ENCODE peak calls at places on chromosomes 1 and 21, in eight cellular contexts. One of them, this sample, is unnamed.

GRCh38 chr1:52469108-52469507 is 64.7 kb downstream of the PRPF38A start:
- DNase-seq in ovary: no peak
- DNase-seq in fibroblast of villous mesenchyme: no peak
- DNase-seq in neural progenitor cell: no peak
- DNase-seq in IMR-90: no peak
- DNase-seq in astrocyte: no peak
- DNase-seq in AG04450: no peak
- DNase-seq in heart left ventricle: no peak
- DNase-seq in this sample: no peak

GRCh38 chr1:29752141-29752540 is 515.8 kb downstream of the PTPRU start:
- DNase-seq in IMR-90: no peak
- DNase-seq in fibroblast of villous mesenchyme: no peak
- DNase-seq in neural progenitor cell: peak
- DNase-seq in astrocyte: no peak
- DNase-seq in heart left ventricle: peak
- DNase-seq in AG04450: no peak
- DNase-seq in ovary: no peak
- DNase-seq in this sample: no peak

GRCh38 chr1:219120625-219121544 is 52.8 kb upstream of the LYPLAL1 start:
- DNase-seq in neural progenitor cell: no peak
- DNase-seq in AG04450: peak
- DNase-seq in IMR-90: peak
- DNase-seq in fibroblast of villous mesenchyme: peak
- DNase-seq in ovary: peak
- DNase-seq in astrocyte: peak
- DNase-seq in heart left ventricle: peak
- DNase-seq in this sample: peak

GRCh38 chr1:230682882-230683610 is 30.9 kb downstream of the AGT start:
- DNase-seq in AG04450: peak
- DNase-seq in heart left ventricle: no peak
- DNase-seq in fibroblast of villous mesenchyme: no peak
- DNase-seq in astrocyte: peak
- DNase-seq in ovary: no peak
- DNase-seq in IMR-90: peak
- DNase-seq in neural progenitor cell: no peak
- DNase-seq in this sample: peak

GRCh38 chr1:225811622-225812487 is 1.9 kb downstream of the EPHX1 start:
- DNase-seq in neural progenitor cell: peak
- DNase-seq in AG04450: no peak
- DNase-seq in fibroblast of villous mesenchyme: no peak
- DNase-seq in astrocyte: no peak
- DNase-seq in heart left ventricle: no peak
- DNase-seq in ovary: no peak
- DNase-seq in IMR-90: no peak
- DNase-seq in this sample: no peak

GRCh38 chr1:5950994-5951749 is 41.1 kb downstream of the NPHP4 start:
- DNase-seq in neural progenitor cell: no peak
- DNase-seq in astrocyte: no peak
- DNase-seq in IMR-90: no peak
- DNase-seq in heart left ventricle: no peak
- DNase-seq in ovary: no peak
- DNase-seq in AG04450: no peak
- DNase-seq in fibroblast of villous mesenchyme: no peak
- DNase-seq in this sample: no peak

GRCh38 chr21:15992171-15992570 is 262.4 kb downstream of the USP25 start:
- DNase-seq in neural progenitor cell: no peak
- DNase-seq in IMR-90: peak
- DNase-seq in astrocyte: no peak
- DNase-seq in ovary: no peak
- DNase-seq in heart left ventricle: no peak
- DNase-seq in fibroblast of villous mesenchyme: no peak
- DNase-seq in AG04450: no peak
- DNase-seq in this sample: no peak

GRCh38 chr21:35509004-35509704 is 460.1 kb upstream of the RUNX1 start:
- DNase-seq in AG04450: no peak
- DNase-seq in neural progenitor cell: no peak
- DNase-seq in ovary: no peak
- DNase-seq in IMR-90: no peak
- DNase-seq in fibroblast of villous mesenchyme: no peak
- DNase-seq in heart left ventricle: peak
- DNase-seq in astrocyte: no peak
- DNase-seq in this sample: no peak

GRCh38 chr1:48049823-48050539 is 52.8 kb upstream of the TRABD2B start:
- DNase-seq in ovary: no peak
- DNase-seq in IMR-90: no peak
- DNase-seq in neural progenitor cell: no peak
- DNase-seq in heart left ventricle: no peak
- DNase-seq in AG04450: no peak
- DNase-seq in fibroblast of villous mesenchyme: peak
- DNase-seq in astrocyte: no peak
- DNase-seq in this sample: no peak

GRCh38 chr21:28655471-28655870 is 337.2 kb downstream of the LTN1 start:
- DNase-seq in fibroblast of villous mesenchyme: no peak
- DNase-seq in heart left ventricle: no peak
- DNase-seq in neural progenitor cell: no peak
- DNase-seq in IMR-90: no peak
- DNase-seq in AG04450: no peak
- DNase-seq in ovary: no peak
- DNase-seq in astrocyte: peak
- DNase-seq in this sample: no peak

GRCh38 chr1:58670200-58670599 is 29.7 kb downstream of the MYSM1 start:
- DNase-seq in AG04450: no peak
- DNase-seq in IMR-90: no peak
- DNase-seq in ovary: no peak
- DNase-seq in neural progenitor cell: no peak
- DNase-seq in astrocyte: no peak
- DNase-seq in fibroblast of villous mesenchyme: no peak
- DNase-seq in heart left ventricle: no peak
- DNase-seq in this sample: no peak

GRCh38 chr1:89705901-89706699 is 73.2 kb downstream of the LRRC8C start:
- DNase-seq in heart left ventricle: no peak
- DNase-seq in astrocyte: no peak
- DNase-seq in AG04450: no peak
- DNase-seq in IMR-90: peak
- DNase-seq in neural progenitor cell: no peak
- DNase-seq in fibroblast of villous mesenchyme: no peak
- DNase-seq in ovary: no peak
- DNase-seq in this sample: no peak

GRCh38 chr1:109628540-109629321 is 9.1 kb downstream of the AMPD2 start:
- DNase-seq in astrocyte: peak
- DNase-seq in heart left ventricle: no peak
- DNase-seq in neural progenitor cell: no peak
- DNase-seq in fibroblast of villous mesenchyme: no peak
- DNase-seq in IMR-90: peak
- DNase-seq in ovary: no peak
- DNase-seq in AG04450: no peak
- DNase-seq in this sample: no peak

GRCh38 chr1:186715887-186716809 is 35.9 kb upstream of the PTGS2 start:
- DNase-seq in AG04450: no peak
- DNase-seq in astrocyte: no peak
- DNase-seq in neural progenitor cell: no peak
- DNase-seq in heart left ventricle: no peak
- DNase-seq in ovary: no peak
- DNase-seq in fibroblast of villous mesenchyme: peak
- DNase-seq in IMR-90: peak
- DNase-seq in this sample: peak

GRCh38 chr1:228876187-228876586 is 140.9 kb downstream of the RHOU start:
- DNase-seq in ovary: no peak
- DNase-seq in astrocyte: no peak
- DNase-seq in heart left ventricle: no peak
- DNase-seq in AG04450: no peak
- DNase-seq in IMR-90: no peak
- DNase-seq in fibroblast of villous mesenchyme: no peak
- DNase-seq in neural progenitor cell: no peak
- DNase-seq in this sample: no peak

GRCh38 chr1:98651116-98651625 is 10.3 kb upstream of the SNX7 start:
- DNase-seq in ovary: no peak
- DNase-seq in astrocyte: no peak
- DNase-seq in fibroblast of villous mesenchyme: no peak
- DNase-seq in IMR-90: no peak
- DNase-seq in neural progenitor cell: peak
- DNase-seq in heart left ventricle: no peak
- DNase-seq in AG04450: no peak
- DNase-seq in this sample: no peak

GRCh38 chr1:51679435-51679834 is 62.5 kb downstream of the OSBPL9 start:
- DNase-seq in heart left ventricle: no peak
- DNase-seq in IMR-90: peak
- DNase-seq in fibroblast of villous mesenchyme: no peak
- DNase-seq in ovary: no peak
- DNase-seq in astrocyte: peak
- DNase-seq in AG04450: no peak
- DNase-seq in neural progenitor cell: no peak
- DNase-seq in this sample: no peak

GRCh38 chr1:27392778-27393635 is 585 bp downstream of the GPR3 start:
- DNase-seq in neural progenitor cell: peak
- DNase-seq in ovary: no peak
- DNase-seq in fibroblast of villous mesenchyme: no peak
- DNase-seq in heart left ventricle: no peak
- DNase-seq in IMR-90: no peak
- DNase-seq in astrocyte: no peak
- DNase-seq in AG04450: no peak
- DNase-seq in this sample: no peak
- TF ChIP-seq CTCF in neural progenitor cell: peak
- TF ChIP-seq CTCF in ovary: no peak
- TF ChIP-seq CTCF in fibroblast of villous mesenchyme: peak
- TF ChIP-seq CTCF in heart left ventricle: no peak
- TF ChIP-seq CTCF in IMR-90: peak
- TF ChIP-seq CTCF in astrocyte: no peak
- TF ChIP-seq CTCF in AG04450: peak
- TF ChIP-seq CTCF in this sample: peak

GRCh38 chr21:27033467-27033866 is 66.6 kb upstream of the ADAMTS5 start:
- DNase-seq in heart left ventricle: no peak
- DNase-seq in AG04450: no peak
- DNase-seq in IMR-90: no peak
- DNase-seq in neural progenitor cell: no peak
- DNase-seq in astrocyte: no peak
- DNase-seq in fibroblast of villous mesenchyme: no peak
- DNase-seq in ovary: peak
- DNase-seq in this sample: no peak

GRCh38 chr21:27034796-27035195 is 67.9 kb upstream of the ADAMTS5 start:
- DNase-seq in neural progenitor cell: no peak
- DNase-seq in astrocyte: no peak
- DNase-seq in IMR-90: no peak
- DNase-seq in heart left ventricle: no peak
- DNase-seq in AG04450: no peak
- DNase-seq in fibroblast of villous mesenchyme: no peak
- DNase-seq in ovary: no peak
- DNase-seq in this sample: no peak

GRCh38 chr21:27036736-27037301 is 69.9 kb upstream of the ADAMTS5 start:
- DNase-seq in IMR-90: peak
- DNase-seq in fibroblast of villous mesenchyme: peak
- DNase-seq in neural progenitor cell: no peak
- DNase-seq in ovary: no peak
- DNase-seq in astrocyte: no peak
- DNase-seq in heart left ventricle: peak
- DNase-seq in AG04450: no peak
- DNase-seq in this sample: no peak

GRCh38 chr21:27040738-27041137 is 73.8 kb upstream of the ADAMTS5 start:
- DNase-seq in IMR-90: no peak
- DNase-seq in neural progenitor cell: no peak
- DNase-seq in ovary: no peak
- DNase-seq in fibroblast of villous mesenchyme: no peak
- DNase-seq in heart left ventricle: no peak
- DNase-seq in astrocyte: no peak
- DNase-seq in AG04450: no peak
- DNase-seq in this sample: no peak

GRCh38 chr21:27035791-27036190 is 68.9 kb upstream of the ADAMTS5 start:
- DNase-seq in ovary: no peak
- DNase-seq in neural progenitor cell: no peak
- DNase-seq in heart left ventricle: no peak
- DNase-seq in IMR-90: no peak
- DNase-seq in fibroblast of villous mesenchyme: no peak
- DNase-seq in AG04450: no peak
- DNase-seq in astrocyte: no peak
- DNase-seq in this sample: no peak
- H3K4me3 ChIP-seq in ovary: no peak
- H3K4me3 ChIP-seq in neural progenitor cell: no peak
- H3K4me3 ChIP-seq in heart left ventricle: no peak
- H3K4me3 ChIP-seq in IMR-90: no peak
- H3K4me3 ChIP-seq in fibroblast of villous mesenchyme: no peak
- H3K4me3 ChIP-seq in AG04450: no peak
- H3K4me3 ChIP-seq in astrocyte: no peak
- H3K4me3 ChIP-seq in this sample: no peak

DNA sequence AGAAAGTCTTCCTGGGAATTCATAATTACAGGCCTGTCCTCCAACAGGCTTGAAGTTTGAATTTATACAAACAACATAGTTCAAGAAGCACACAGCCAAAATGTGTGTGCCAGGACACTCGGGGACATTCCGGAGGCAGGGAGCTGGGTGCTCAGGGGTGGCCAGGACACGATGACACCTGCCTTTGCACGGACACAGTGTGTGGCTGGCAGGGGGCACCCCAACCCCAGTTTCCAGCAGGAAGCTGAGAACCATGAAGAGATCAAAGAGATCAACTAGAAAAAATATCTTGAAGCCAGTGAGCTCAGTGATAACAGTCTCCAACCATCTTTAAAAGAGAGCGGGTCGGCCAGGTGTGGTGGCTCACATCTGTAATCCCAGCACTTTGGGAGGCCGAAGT is 32.5 kb upstream of the TRAPPC10 start:
- DNase-seq in fibroblast of villous mesenchyme: no peak
- DNase-seq in neural progenitor cell: no peak
- DNase-seq in heart left ventricle: no peak
- DNase-seq in astrocyte: no peak
- DNase-seq in IMR-90: no peak
- DNase-seq in AG04450: no peak
- DNase-seq in ovary: no peak
- DNase-seq in this sample: no peak
- TF ChIP-seq CTCF in fibroblast of villous mesenchyme: peak
- TF ChIP-seq CTCF in neural progenitor cell: no peak
- TF ChIP-seq CTCF in heart left ventricle: no peak
- TF ChIP-seq CTCF in astrocyte: no peak
- TF ChIP-seq CTCF in IMR-90: peak
- TF ChIP-seq CTCF in AG04450: no peak
- TF ChIP-seq CTCF in ovary: no peak
- TF ChIP-seq CTCF in this sample: peak

GRCh38 chr1:202176949-202177927 is 16.4 kb upstream of the LGR6 start:
- DNase-seq in neural progenitor cell: no peak
- DNase-seq in astrocyte: no peak
- DNase-seq in ovary: no peak
- DNase-seq in fibroblast of villous mesenchyme: no peak
- DNase-seq in AG04450: no peak
- DNase-seq in IMR-90: no peak
- DNase-seq in heart left ventricle: no peak
- DNase-seq in this sample: no peak
- H3K4me3 ChIP-seq in neural progenitor cell: no peak
- H3K4me3 ChIP-seq in astrocyte: no peak
- H3K4me3 ChIP-seq in ovary: no peak
- H3K4me3 ChIP-seq in fibroblast of villous mesenchyme: no peak
- H3K4me3 ChIP-seq in AG04450: no peak
- H3K4me3 ChIP-seq in IMR-90: no peak
- H3K4me3 ChIP-seq in heart left ventricle: no peak
- H3K4me3 ChIP-seq in this sample: no peak

This sample was measured in AG09309.